ENCODE peak calls at places on chromosomes 5 and 9, in nine cellular contexts. One of them, this sample, is unnamed.

GRCh38 chr9:32526042-32526706 is at the start of gene RIGI:
- DNase-seq in astrocyte of the hippocampus: peak
- DNase-seq in posterior cingulate gyrus: peak
- DNase-seq in colonic mucosa: peak
- DNase-seq in iris pigment epithelial cell: peak
- DNase-seq in IMR-90: peak
- DNase-seq in psoas muscle: peak
- DNase-seq in retina: peak
- DNase-seq in NCI-H69: peak
- DNase-seq in this sample: peak

GRCh38 chr5:132751444-132751843 is 4.2 kb downstream of the CCNI2 start:
- DNase-seq in psoas muscle: peak
- DNase-seq in astrocyte of the hippocampus: no peak
- DNase-seq in retina: no peak
- DNase-seq in IMR-90: peak
- DNase-seq in posterior cingulate gyrus: no peak
- DNase-seq in colonic mucosa: no peak
- DNase-seq in iris pigment epithelial cell: peak
- DNase-seq in NCI-H69: no peak
- DNase-seq in this sample: peak

GRCh38 chr9:134169724-134170401 is 5.5 kb upstream of the RNU6ATAC start:
- DNase-seq in psoas muscle: peak
- DNase-seq in posterior cingulate gyrus: no peak
- DNase-seq in retina: no peak
- DNase-seq in iris pigment epithelial cell: no peak
- DNase-seq in NCI-H69: no peak
- DNase-seq in IMR-90: no peak
- DNase-seq in astrocyte of the hippocampus: no peak
- DNase-seq in colonic mucosa: no peak
- DNase-seq in this sample: no peak

GRCh38 chr9:124202447-124202971 is 55.2 kb upstream of the NEK6 start:
- DNase-seq in colonic mucosa: peak
- DNase-seq in retina: no peak
- DNase-seq in astrocyte of the hippocampus: no peak
- DNase-seq in posterior cingulate gyrus: peak
- DNase-seq in iris pigment epithelial cell: no peak
- DNase-seq in psoas muscle: peak
- DNase-seq in NCI-H69: no peak
- DNase-seq in IMR-90: peak
- DNase-seq in this sample: no peak

GRCh38 chr5:135040331-135041144 is 6.5 kb upstream of the PITX1 start:
- DNase-seq in NCI-H69: no peak
- DNase-seq in iris pigment epithelial cell: no peak
- DNase-seq in posterior cingulate gyrus: no peak
- DNase-seq in astrocyte of the hippocampus: no peak
- DNase-seq in colonic mucosa: no peak
- DNase-seq in IMR-90: no peak
- DNase-seq in psoas muscle: peak
- DNase-seq in retina: peak
- DNase-seq in this sample: peak

GRCh38 chr9:100838857-100839256 is 189.7 kb upstream of the PLPPR1 start:
- DNase-seq in psoas muscle: no peak
- DNase-seq in iris pigment epithelial cell: no peak
- DNase-seq in retina: no peak
- DNase-seq in posterior cingulate gyrus: no peak
- DNase-seq in IMR-90: no peak
- DNase-seq in astrocyte of the hippocampus: no peak
- DNase-seq in NCI-H69: no peak
- DNase-seq in colonic mucosa: no peak
- DNase-seq in this sample: no peak

GRCh38 chr5:175689147-175689991 is 31.5 kb downstream of the HRH2 start:
- DNase-seq in psoas muscle: peak
- DNase-seq in IMR-90: no peak
- DNase-seq in iris pigment epithelial cell: no peak
- DNase-seq in NCI-H69: no peak
- DNase-seq in retina: no peak
- DNase-seq in astrocyte of the hippocampus: peak
- DNase-seq in posterior cingulate gyrus: peak
- DNase-seq in colonic mucosa: no peak
- DNase-seq in this sample: no peak

GRCh38 chr5:145246961-145247744 is 588.0 kb downstream of the PRELID2 start:
- DNase-seq in retina: no peak
- DNase-seq in colonic mucosa: no peak
- DNase-seq in IMR-90: peak
- DNase-seq in astrocyte of the hippocampus: no peak
- DNase-seq in psoas muscle: no peak
- DNase-seq in iris pigment epithelial cell: peak
- DNase-seq in NCI-H69: no peak
- DNase-seq in posterior cingulate gyrus: no peak
- DNase-seq in this sample: peak

GRCh38 chr5:51194626-51195025 is 188.6 kb upstream of the ISL1 start:
- DNase-seq in posterior cingulate gyrus: no peak
- DNase-seq in iris pigment epithelial cell: no peak
- DNase-seq in psoas muscle: no peak
- DNase-seq in colonic mucosa: no peak
- DNase-seq in NCI-H69: peak
- DNase-seq in IMR-90: no peak
- DNase-seq in astrocyte of the hippocampus: no peak
- DNase-seq in retina: no peak
- DNase-seq in this sample: no peak

GRCh38 chr5:179215576-179215975 is 129.7 kb downstream of the ADAMTS2 start:
- DNase-seq in iris pigment epithelial cell: no peak
- DNase-seq in NCI-H69: no peak
- DNase-seq in IMR-90: peak
- DNase-seq in colonic mucosa: no peak
- DNase-seq in retina: no peak
- DNase-seq in astrocyte of the hippocampus: no peak
- DNase-seq in posterior cingulate gyrus: no peak
- DNase-seq in psoas muscle: no peak
- DNase-seq in this sample: no peak

GRCh38 chr5:141958113-141958512 is at the start of gene PCDH12:
- DNase-seq in NCI-H69: peak
- DNase-seq in colonic mucosa: no peak
- DNase-seq in IMR-90: peak
- DNase-seq in psoas muscle: peak
- DNase-seq in iris pigment epithelial cell: no peak
- DNase-seq in astrocyte of the hippocampus: no peak
- DNase-seq in retina: peak
- DNase-seq in posterior cingulate gyrus: no peak
- DNase-seq in this sample: no peak

GRCh38 chr5:56025303-56025885 is 30.6 kb upstream of the IL6ST start:
- DNase-seq in posterior cingulate gyrus: no peak
- DNase-seq in IMR-90: peak
- DNase-seq in iris pigment epithelial cell: peak
- DNase-seq in NCI-H69: no peak
- DNase-seq in colonic mucosa: peak
- DNase-seq in astrocyte of the hippocampus: no peak
- DNase-seq in psoas muscle: no peak
- DNase-seq in retina: no peak
- DNase-seq in this sample: peak

GRCh38 chr5:57435701-57436134 is 46.9 kb downstream of the ACTBL2 start:
- DNase-seq in iris pigment epithelial cell: peak
- DNase-seq in IMR-90: peak
- DNase-seq in astrocyte of the hippocampus: peak
- DNase-seq in colonic mucosa: peak
- DNase-seq in psoas muscle: no peak
- DNase-seq in posterior cingulate gyrus: no peak
- DNase-seq in retina: no peak
- DNase-seq in NCI-H69: no peak
- DNase-seq in this sample: peak

GRCh38 chr5:166338801-166339200 is 1952.6 kb upstream of the WWC1 start:
- DNase-seq in posterior cingulate gyrus: no peak
- DNase-seq in colonic mucosa: no peak
- DNase-seq in retina: no peak
- DNase-seq in psoas muscle: no peak
- DNase-seq in iris pigment epithelial cell: peak
- DNase-seq in NCI-H69: no peak
- DNase-seq in IMR-90: no peak
- DNase-seq in astrocyte of the hippocampus: peak
- DNase-seq in this sample: no peak

GRCh38 chr9:35306281-35306680 is 144.5 kb downstream of the UNC13B start:
- DNase-seq in astrocyte of the hippocampus: peak
- DNase-seq in psoas muscle: no peak
- DNase-seq in colonic mucosa: no peak
- DNase-seq in IMR-90: peak
- DNase-seq in iris pigment epithelial cell: peak
- DNase-seq in NCI-H69: no peak
- DNase-seq in retina: no peak
- DNase-seq in posterior cingulate gyrus: no peak
- DNase-seq in this sample: peak

GRCh38 chr5:149049371-149049781 is 13.5 kb downstream of the SH3TC2 start:
- DNase-seq in psoas muscle: no peak
- DNase-seq in astrocyte of the hippocampus: no peak
- DNase-seq in retina: no peak
- DNase-seq in IMR-90: no peak
- DNase-seq in iris pigment epithelial cell: no peak
- DNase-seq in NCI-H69: peak
- DNase-seq in colonic mucosa: no peak
- DNase-seq in posterior cingulate gyrus: no peak
- DNase-seq in this sample: no peak

GRCh38 chr5:94422819-94423218 is 195.6 kb downstream of the KIAA0825 start:
- DNase-seq in astrocyte of the hippocampus: peak
- DNase-seq in NCI-H69: peak
- DNase-seq in colonic mucosa: no peak
- DNase-seq in iris pigment epithelial cell: peak
- DNase-seq in retina: no peak
- DNase-seq in IMR-90: peak
- DNase-seq in psoas muscle: no peak
- DNase-seq in posterior cingulate gyrus: no peak
- DNase-seq in this sample: no peak

GRCh38 chr5:180139731-180140626 is 68.4 kb upstream of the RNF130 start:
- DNase-seq in NCI-H69: peak
- DNase-seq in posterior cingulate gyrus: no peak
- DNase-seq in iris pigment epithelial cell: no peak
- DNase-seq in retina: no peak
- DNase-seq in IMR-90: no peak
- DNase-seq in colonic mucosa: peak
- DNase-seq in psoas muscle: peak
- DNase-seq in astrocyte of the hippocampus: no peak
- DNase-seq in this sample: no peak

GRCh38 chr9:135526730-135527571 is 5.7 kb downstream of the LCN1 start:
- DNase-seq in psoas muscle: no peak
- DNase-seq in iris pigment epithelial cell: no peak
- DNase-seq in astrocyte of the hippocampus: no peak
- DNase-seq in posterior cingulate gyrus: no peak
- DNase-seq in retina: peak
- DNase-seq in IMR-90: no peak
- DNase-seq in NCI-H69: no peak
- DNase-seq in colonic mucosa: no peak
- DNase-seq in this sample: no peak

GRCh38 chr5:1405121-1405520 is 40.1 kb downstream of the SLC6A3 start:
- DNase-seq in NCI-H69: no peak
- DNase-seq in posterior cingulate gyrus: no peak
- DNase-seq in retina: no peak
- DNase-seq in IMR-90: no peak
- DNase-seq in astrocyte of the hippocampus: no peak
- DNase-seq in psoas muscle: peak
- DNase-seq in colonic mucosa: no peak
- DNase-seq in iris pigment epithelial cell: no peak
- DNase-seq in this sample: no peak

GRCh38 chr9:136965771-136966484 is 11.4 kb upstream of the PTGDS start:
- DNase-seq in psoas muscle: no peak
- DNase-seq in NCI-H69: no peak
- DNase-seq in colonic mucosa: no peak
- DNase-seq in posterior cingulate gyrus: peak
- DNase-seq in retina: peak
- DNase-seq in astrocyte of the hippocampus: no peak
- DNase-seq in IMR-90: no peak
- DNase-seq in iris pigment epithelial cell: no peak
- DNase-seq in this sample: no peak

GRCh38 chr5:1930880-1931589 is 48.3 kb upstream of the IRX4 start:
- DNase-seq in retina: peak
- DNase-seq in iris pigment epithelial cell: no peak
- DNase-seq in IMR-90: no peak
- DNase-seq in NCI-H69: no peak
- DNase-seq in astrocyte of the hippocampus: peak
- DNase-seq in posterior cingulate gyrus: peak
- DNase-seq in colonic mucosa: no peak
- DNase-seq in psoas muscle: peak
- DNase-seq in this sample: peak

GRCh38 chr5:159223469-159223868 is 14.1 kb upstream of the RNF145 start:
- DNase-seq in IMR-90: no peak
- DNase-seq in retina: no peak
- DNase-seq in astrocyte of the hippocampus: no peak
- DNase-seq in psoas muscle: no peak
- DNase-seq in colonic mucosa: no peak
- DNase-seq in NCI-H69: no peak
- DNase-seq in posterior cingulate gyrus: no peak
- DNase-seq in iris pigment epithelial cell: no peak
- DNase-seq in this sample: no peak

GRCh38 chr9:137341227-137341626 is 39.2 kb upstream of the NRARP start:
- DNase-seq in astrocyte of the hippocampus: no peak
- DNase-seq in colonic mucosa: no peak
- DNase-seq in psoas muscle: no peak
- DNase-seq in NCI-H69: no peak
- DNase-seq in retina: no peak
- DNase-seq in IMR-90: no peak
- DNase-seq in iris pigment epithelial cell: no peak
- DNase-seq in posterior cingulate gyrus: no peak
- DNase-seq in this sample: no peak

GRCh38 chr9:96858018-96858573 is 3.8 kb upstream of the ZNF782 start:
- DNase-seq in posterior cingulate gyrus: no peak
- DNase-seq in astrocyte of the hippocampus: peak
- DNase-seq in psoas muscle: no peak
- DNase-seq in IMR-90: peak
- DNase-seq in colonic mucosa: no peak
- DNase-seq in iris pigment epithelial cell: peak
- DNase-seq in retina: no peak
- DNase-seq in NCI-H69: no peak
- DNase-seq in this sample: no peak

GRCh38 chr9:133802256-133802655 is 64.1 kb upstream of the SARDH start:
- DNase-seq in IMR-90: no peak
- DNase-seq in retina: no peak
- DNase-seq in psoas muscle: no peak
- DNase-seq in iris pigment epithelial cell: no peak
- DNase-seq in astrocyte of the hippocampus: peak
- DNase-seq in NCI-H69: no peak
- DNase-seq in colonic mucosa: no peak
- DNase-seq in posterior cingulate gyrus: no peak
- DNase-seq in this sample: no peak